ENCODE peak calls at places on chromosome 20, in four cellular contexts. M, H, U and V are unnamed samples.

GRCh38 chr20:50561379-50562078 is 51.3 kb downstream of the PTPN1 start:
- DNase-seq in U (no peak), H (peak; percentile 96), M (no peak), V (peak; percentile 71)

GRCh38 chr20:58017970-58018530 is 210.4 kb downstream of the ANKRD60 start:
- DNase-seq in M (no peak), H (no peak), U (no peak), V (peak; percentile 42)

GRCh38 chr20:51284161-51284560 is 258.4 kb downstream of the NFATC2 start:
- DNase-seq in H (no peak), M (no peak), U (no peak), V (no peak)

GRCh38 chr20:8583209-8584106 is 451.4 kb downstream of the PLCB1 start:
- DNase-seq in M (no peak), U (no peak), H (no peak), V (no peak)

GRCh38 chr20:18738055-18738454 is 75.5 kb upstream of the SCP2D1 start:
- DNase-seq in U (peak; percentile 55), H (peak; percentile 82), M (no peak), V (no peak)

GRCh38 chr20:37378785-37379598 is 33.1 kb downstream of the SRC start:
- DNase-seq in H (peak; percentile 52), M (no peak), U (no peak), V (no peak)

GRCh38 chr20:44495257-44495656 is 19.6 kb downstream of the TTPAL start:
- DNase-seq in H (peak; percentile 78), M (no peak), U (no peak), V (no peak)

GRCh38 chr20:41482647-41483552 is 116.3 kb upstream of the EMILIN3 start:
- DNase-seq in U (no peak), M (no peak), H (peak; percentile 93), V (no peak)

GRCh38 chr20:652611-653109 is 340 bp downstream of the SRXN1 start:
- DNase-seq in H (no peak), M (no peak), U (no peak), V (no peak)

GRCh38 chr20:48761023-48761785 is 66.6 kb downstream of the PREX1 start:
- DNase-seq in H (no peak), U (no peak), M (no peak), V (peak; percentile 75)

GRCh38 chr20:51385941-51386530 is 156.5 kb downstream of the NFATC2 start:
- DNase-seq in U (no peak), H (peak; percentile 52), M (no peak), V (no peak)

GRCh38 chr20:10670521-10671220 is 3.1 kb downstream of the JAG1 start:
- DNase-seq in M (peak; percentile 62), H (no peak), U (no peak), V (no peak)

GRCh38 chr20:63858393-63859165 is 2.7 kb upstream of the ABHD16B start:
- DNase-seq in M (no peak), H (peak; percentile 49), U (no peak), V (no peak)

GRCh38 chr20:63101781-63102719 is 95.3 kb upstream of the BHLHE23 start:
- DNase-seq in H (no peak), U (no peak), M (peak; percentile 87), V (peak; percentile 58)